ENCODE peak calls at places on chromosomes 7 and 10, in nine cellular contexts. T is IMR-90; N is cardiac muscle cell; P is psoas muscle; V is adipocyte; Z is H9; G is mesendoderm; E is GM23248; W is effector memory CD4-positive, alpha-beta T cell. O is an unnamed sample. For H3K4me1 and H3K27me3, the result is how much of the 10 kb centered on the place peaks cover.

GRCh38 chr10:44759122-44759521 is 152.0 kb upstream of the TMEM72 start:
- DNase-seq in Z (no peak), G (no peak), W (no peak), T (no peak), V (no peak), P (no peak), N (no peak), E (no peak), O (no peak)

GRCh38 chr7:66379761-66380160 is 174.6 kb downstream of the TPST1 start:
- DNase-seq in P (no peak), Z (no peak), N (no peak), V (no peak), T (peak), G (peak), E (peak), W (no peak), O (peak)

GRCh38 chr10:70265032-70265689 is 18.6 kb downstream of the NPFFR1 start:
- DNase-seq in G (peak), W (no peak), V (no peak), N (peak), Z (peak), P (no peak), T (no peak), E (no peak), O (peak)

GRCh38 chr7:157404845-157405481 is 68.2 kb downstream of the DNAJB6 start:
- DNase-seq in P (peak), G (no peak), E (peak), N (no peak), Z (no peak), V (peak), T (peak), W (no peak), O (peak)

GRCh38 chr10:44383749-44384600 is 922 bp downstream of the CXCL12 start:
- DNase-seq in Z (peak), E (peak), P (peak), N (peak), G (peak), V (peak), W (no peak), T (peak), O (peak)

GRCh38 chr7:26440253-26440992 is 148.8 kb downstream of the SNX10 start:
- DNase-seq in G (no peak), Z (no peak), V (no peak), W (no peak), P (no peak), N (no peak), T (no peak), E (no peak), O (no peak)

GRCh38 chr7:119086026-119086425 is 861.5 kb downstream of the ANKRD7 start:
- DNase-seq in Z (no peak), P (no peak), T (no peak), G (no peak), N (no peak), V (no peak), E (no peak), W (no peak), O (no peak)

GRCh38 chr7:96311967-96312366 is 9.9 kb downstream of the SLC25A13 start:
- DNase-seq in N (peak), T (peak), P (peak), E (peak), W (no peak), V (peak), Z (no peak), G (no peak), O (no peak)

GRCh38 chr10:3999642-4000041 is 214.6 kb upstream of the KLF6 start:
- DNase-seq in P (no peak), N (no peak), V (no peak), E (no peak), Z (no peak), G (no peak), W (no peak), T (no peak), O (no peak)

GRCh38 chr10:15801641-15802040 is 58.7 kb downstream of the MINDY3 start:
- DNase-seq in Z (no peak), P (no peak), E (no peak), T (no peak), V (no peak), W (no peak), N (no peak), G (no peak), O (no peak)

GRCh38 chr7:14806886-14807285 is 95.7 kb downstream of the DGKB start:
- DNase-seq in V (peak), W (no peak), N (no peak), E (peak), G (no peak), T (peak), P (no peak), Z (no peak), O (no peak)

GRCh38 chr10:77474939-77475338 is 162.7 kb downstream of the KCNMA1 start:
- DNase-seq in N (no peak), E (no peak), T (no peak), G (no peak), W (no peak), P (no peak), V (no peak), Z (no peak), O (no peak)

GRCh38 chr7:100370303-100370702 is 3.0 kb upstream of the PILRA start:
- DNase-seq in N (no peak), Z (peak), G (peak), V (no peak), W (no peak), E (no peak), T (no peak), P (no peak), O (no peak)

GRCh38 chr7:131538071-131538790 is 18.2 kb downstream of the PODXL start:
- DNase-seq in P (no peak), W (no peak), V (peak), G (peak), Z (no peak), E (peak), N (no peak), T (peak), O (peak)

GRCh38 chr10:14087585-14087984 is 243.1 kb downstream of the FRMD4A start:
- DNase-seq in Z (no peak), G (no peak), W (no peak), T (peak), P (no peak), N (no peak), E (no peak), V (no peak), O (no peak)

GRCh38 chr10:60942604-60943269 is 1.2 kb downstream of the RHOBTB1 start:
- DNase-seq in T (peak), G (no peak), N (peak), P (peak), E (peak), W (no peak), Z (no peak), V (peak), O (peak)

GRCh38 chr7:40493609-40494041 is 358.8 kb downstream of the SUGCT start:
- DNase-seq in T (no peak), E (peak), V (peak), P (no peak), G (no peak), N (no peak), W (no peak), Z (no peak), O (no peak)

GRCh38 chr10:83050815-83051214 is 1088.5 kb upstream of the GHITM start:
- DNase-seq in G (no peak), V (no peak), W (no peak), T (no peak), P (no peak), E (no peak), N (no peak), Z (no peak), O (no peak)

GRCh38 chr7:67022501-67022900 is 25.9 kb downstream of the TYW1 start:
- DNase-seq in N (no peak), V (no peak), G (no peak), T (no peak), W (no peak), E (peak), Z (no peak), P (no peak), O (no peak)

GRCh38 chr7:16098058-16098457 is 323.3 kb downstream of the CRPPA start:
- DNase-seq in P (no peak), V (peak), E (no peak), T (no peak), G (no peak), N (no peak), W (no peak), Z (no peak), O (peak)

GRCh38 chr7:650339-651031 is 76.0 kb upstream of the DNAAF5 start:
- DNase-seq in W (no peak), G (no peak), Z (no peak), P (peak), T (no peak), V (no peak), E (no peak), N (no peak), O (no peak)

GRCh38 chr7:2079332-2080068 is 153.2 kb downstream of the MAD1L1 start:
- DNase-seq in W (no peak), T (no peak), Z (no peak), E (no peak), G (no peak), P (no peak), N (no peak), V (no peak), O (no peak)

GRCh38 chr7:17103984-17104383 is 194.5 kb upstream of the AHR start:
- DNase-seq in Z (no peak), W (no peak), E (peak), T (no peak), V (no peak), G (no peak), P (no peak), N (peak), O (no peak)

GRCh38 chr7:31370610-31371009 is 30.1 kb upstream of the NEUROD6 start:
- DNase-seq in N (peak), P (no peak), E (no peak), W (no peak), Z (peak), T (no peak), V (no peak), G (peak), O (no peak)

GRCh38 chr7:26630941-26631580 is 233.3 kb downstream of the SKAP2 start:
- DNase-seq in E (no peak), T (no peak), Z (no peak), W (no peak), G (no peak), V (no peak), P (no peak), N (no peak), O (no peak)

GRCh38 chr10:26776258-26776657 is 78.8 kb downstream of the PDSS1 start:
- DNase-seq in P (no peak), T (no peak), G (peak), Z (no peak), N (no peak), E (no peak), W (no peak), V (no peak), O (peak)

GRCh38 chr10:25226775-25227682 is 52.2 kb downstream of the GPR158 start:
- DNase-seq in Z (peak), N (peak), W (no peak), E (peak), T (peak), V (peak), P (no peak), G (peak), O (no peak)

GRCh38 chr7:141225916-141226618 is 152.2 kb downstream of the TMEM178B start:
- DNase-seq in T (no peak), E (no peak), W (no peak), G (no peak), N (no peak), P (no peak), V (no peak), Z (no peak), O (no peak)

GRCh38 chr7:106848851-106849442 is 16.1 kb upstream of the PIK3CG start:
- DNase-seq in V (peak), T (peak), Z (no peak), W (no peak), N (no peak), P (no peak), G (peak), E (peak), O (peak)

GRCh38 chr10:63520463-63521388 is 475 bp upstream of the REEP3 start:
- DNase-seq in W (peak), P (peak), V (peak), Z (peak), T (peak), E (peak), G (peak), N (no peak), O (peak)

GRCh38 chr10:101972761-101973160 is 83.2 kb downstream of the ARMH3 start:
- DNase-seq in E (no peak), P (no peak), G (no peak), V (no peak), T (peak), Z (no peak), N (no peak), W (no peak), O (no peak)

GRCh38 chr10:90865400-90865799 is 6.4 kb upstream of the RPP30 start:
- DNase-seq in T (peak), W (no peak), Z (no peak), P (no peak), N (no peak), V (peak), G (no peak), E (peak), O (no peak)

GRCh38 chr10:99913831-99914235 is 95.9 kb downstream of the DNMBP start:
- DNase-seq in Z (peak), G (peak), E (no peak), N (peak), T (no peak), V (no peak), W (no peak), P (no peak), O (peak)

GRCh38 chr7:44867073-44867990 is 18.0 kb downstream of the PURB start:
- DNase-seq in N (no peak), P (peak), V (peak), Z (no peak), T (peak), E (peak), G (peak), W (no peak), O (peak)

GRCh38 chr7:16062269-16062668 is 359.1 kb downstream of the CRPPA start:
- DNase-seq in E (peak), G (no peak), V (peak), T (peak), P (no peak), W (no peak), Z (no peak), N (no peak), O (no peak)

GRCh38 chr7:18087687-18088078 is 60.0 kb upstream of the PRPS1L1 start:
- DNase-seq in P (no peak), Z (peak), N (peak), W (no peak), T (no peak), G (peak), E (peak), V (peak), O (no peak)

GRCh38 chr10:28553963-28554362 is 21.0 kb downstream of the WAC start:
- DNase-seq in Z (no peak), W (no peak), N (no peak), T (no peak), E (no peak), P (no peak), V (no peak), G (no peak), O (no peak)
- H3K4me1 ChIP-seq in Z (under half), W (under half), N (half or more), T (under half), E (under half), P (half or more), V (under half), G (under half), O (under half)

GRCh38 chr7:128352138-128352537 is 8.4 kb upstream of the RBM28 start:
- DNase-seq in G (peak), E (peak), P (peak), Z (peak), T (peak), V (peak), W (no peak), N (peak), O (no peak)

GRCh38 chr7:128352636-128353035 is 8.9 kb downstream of the PRRT4 start:
- DNase-seq in W (no peak), E (no peak), T (no peak), V (no peak), P (no peak), Z (no peak), N (no peak), G (no peak), O (no peak)

GRCh38 chr7:128353610-128354009 is 7.9 kb downstream of the PRRT4 start:
- DNase-seq in E (no peak), V (no peak), G (no peak), N (no peak), W (no peak), P (no peak), Z (no peak), T (no peak), O (no peak)

GRCh38 chr7:128351296-128352123 is 7.8 kb upstream of the RBM28 start:
- DNase-seq in P (no peak), Z (peak), E (peak), T (no peak), N (no peak), W (no peak), V (no peak), G (peak), O (no peak)

GRCh38 chr7:128353189-128353588 is 8.3 kb downstream of the PRRT4 start:
- DNase-seq in E (no peak), N (no peak), T (no peak), W (no peak), P (no peak), Z (no peak), G (no peak), V (no peak), O (no peak)
- H3K27me3 ChIP-seq in E (half or more), N (half or more), T (half or more), W (under half), P (under half), Z (under half), G (under half), V (under half), O (half or more)

DNA sequence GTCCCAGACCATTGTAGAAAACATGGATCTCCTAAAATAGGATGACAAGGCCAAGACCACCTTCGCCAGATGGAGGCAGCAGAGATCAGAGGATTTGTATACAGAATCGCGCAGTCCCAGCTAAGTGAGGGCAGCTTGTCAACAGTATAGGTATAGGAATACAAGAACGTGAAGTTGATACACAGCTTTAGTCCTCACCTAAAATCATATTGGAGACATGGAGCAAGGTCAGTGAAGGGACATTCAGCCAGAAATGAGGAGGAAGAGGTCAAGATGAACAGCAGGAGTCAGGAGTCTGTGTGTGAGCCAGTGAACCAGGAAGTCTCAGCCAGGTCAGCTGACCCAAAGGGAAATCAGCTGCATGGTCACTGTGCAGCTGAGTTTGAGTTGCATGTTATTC is 263.4 kb upstream of the PRKCQ start:
- DNase-seq in T (no peak), N (no peak), P (no peak), V (no peak), E (no peak), Z (no peak), W (no peak), G (no peak), O (no peak)
- H3K4me1 ChIP-seq in T (under half), N (under half), P (under half), V (under half), E (under half), Z (under half), W (under half), G (under half), O (under half)

GRCh38 chr10:95457319-95457886 is 103.8 kb downstream of the SORBS1 start:
- DNase-seq in T (no peak), G (no peak), P (no peak), N (no peak), W (no peak), V (no peak), E (no peak), Z (no peak), O (no peak)
- H3K27me3 ChIP-seq in T (under half), G (under half), P (under half), N (under half), W (under half), V (under half), E (under half), Z (under half), O (under half)

GRCh38 chr7:29285861-29286260 is 91.3 kb downstream of the CHN2 start:
- DNase-seq in E (no peak), P (no peak), T (no peak), W (no peak), Z (no peak), G (no peak), V (no peak), N (no peak), O (no peak)
- H3K4me1 ChIP-seq in E (under half), P (under half), T (under half), W (under half), Z (under half), G (under half), V (under half), N (under half), O (under half)

GRCh38 chr10:132829403-132829802 is 43.5 kb upstream of the NKX6-2 start:
- DNase-seq in P (no peak), W (no peak), V (no peak), T (no peak), Z (no peak), N (no peak), E (no peak), G (no peak), O (no peak)
- H3K27me3 ChIP-seq in P (under half), W (under half), V (half or more), T (under half), Z (under half), N (under half), E (under half), G (under half), O (under half)

GRCh38 chr10:78777466-78778256 is 291.1 kb upstream of the ZMIZ1 start:
- DNase-seq in P (peak), E (peak), T (peak), V (peak), Z (no peak), G (peak), W (no peak), N (no peak), O (no peak)
- H3K4me1 ChIP-seq in P (under half), E (under half), T (under half), V (under half), Z (under half), G (under half), W (under half), N (under half), O (under half)

DNA sequence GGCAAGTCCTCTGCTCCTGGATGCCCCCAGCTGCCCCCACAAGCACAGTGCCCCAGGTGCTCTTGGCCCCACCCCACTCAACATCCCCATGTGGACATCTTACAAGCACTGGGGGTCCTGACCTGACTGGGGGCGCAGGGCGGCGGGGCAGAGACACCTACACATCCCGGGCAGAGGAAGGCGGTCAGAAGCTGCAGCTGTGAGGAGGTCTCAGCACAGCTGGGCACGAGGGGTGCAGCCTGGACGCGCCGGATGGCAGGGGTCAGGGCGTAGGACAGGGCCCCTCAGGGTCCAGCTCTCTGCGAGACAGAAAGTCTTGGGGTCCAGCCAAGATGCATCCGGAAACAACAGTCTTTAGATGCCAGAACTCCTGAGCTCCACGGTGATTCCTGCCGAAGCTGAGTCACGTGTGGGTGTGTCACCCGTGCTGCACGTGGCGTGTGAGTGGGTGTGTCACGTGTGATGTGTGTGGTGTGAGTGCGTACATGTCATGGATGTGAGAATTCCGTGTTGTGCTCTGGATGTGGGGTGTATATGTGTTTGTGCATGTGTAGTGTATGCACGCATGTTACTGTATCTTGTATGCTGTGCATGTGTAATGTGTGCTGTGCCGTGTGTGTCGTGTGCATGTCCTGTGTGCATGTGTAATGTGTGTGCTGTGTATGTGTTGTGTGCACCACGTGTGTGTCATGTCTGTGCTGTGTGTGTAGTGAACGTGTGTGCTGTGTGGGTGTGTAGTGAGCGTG is 5.1 kb downstream of the VENTX start:
- DNase-seq in V (no peak), T (peak), P (no peak), W (no peak), G (no peak), Z (no peak), E (peak), N (no peak), O (no peak)
- H3K27me3 ChIP-seq in V (under half), T (under half), P (under half), W (under half), G (under half), Z (under half), E (under half), N (under half), O (half or more)

DNA sequence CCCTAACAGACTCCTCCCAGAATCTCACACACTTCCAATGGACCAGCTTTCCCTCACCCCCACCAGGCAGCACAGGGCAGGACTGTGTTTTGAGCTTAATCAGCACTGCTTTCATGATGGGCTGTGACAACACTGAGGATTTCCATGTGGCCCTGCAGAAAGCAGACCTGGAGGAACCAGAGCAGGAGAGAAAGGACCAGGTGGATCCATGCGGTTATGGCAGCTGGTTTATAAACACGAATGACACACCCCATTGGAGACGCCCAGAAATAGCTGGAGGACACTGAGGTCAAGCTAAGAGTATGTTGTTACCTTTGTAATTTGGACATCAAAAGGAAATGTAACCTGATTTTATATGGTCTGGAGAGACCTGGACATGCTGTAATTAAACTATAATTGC is 31.7 kb upstream of the HERPUD2 start:
- DNase-seq in G (no peak), T (no peak), V (no peak), N (no peak), P (no peak), E (no peak), Z (no peak), W (no peak), O (no peak)
- H3K4me1 ChIP-seq in G (under half), T (under half), V (under half), N (under half), P (under half), E (under half), Z (under half), W (under half), O (under half)